ENCODE peak calls at places on chromosomes 2 and 18, in five cellular contexts. One of them, this sample, is unnamed.

GRCh38 chr2:58055027-58055786 is 8.6 kb downstream of the VRK2 start:
- DNase-seq in SW 1271: no peak
- DNase-seq in SK-N-MC: no peak
- DNase-seq in skeletal muscle cell: no peak
- DNase-seq in AG10803: no peak
- DNase-seq in this sample: no peak

GRCh38 chr2:120797421-120798289 is 62.0 kb downstream of the GLI2 start:
- DNase-seq in SK-N-MC: no peak
- DNase-seq in AG10803: peak
- DNase-seq in skeletal muscle cell: no peak
- DNase-seq in SW 1271: no peak
- DNase-seq in this sample: no peak

GRCh38 chr2:122535960-122536517 is 780.6 kb downstream of the TSN start:
- DNase-seq in SK-N-MC: no peak
- DNase-seq in SW 1271: no peak
- DNase-seq in AG10803: no peak
- DNase-seq in skeletal muscle cell: no peak
- DNase-seq in this sample: no peak

GRCh38 chr2:157076526-157077161 is 180.9 kb upstream of the GALNT5 start:
- DNase-seq in SK-N-MC: no peak
- DNase-seq in SW 1271: no peak
- DNase-seq in AG10803: no peak
- DNase-seq in skeletal muscle cell: no peak
- DNase-seq in this sample: no peak

GRCh38 chr2:643334-643733 is 33.9 kb downstream of the TMEM18 start:
- DNase-seq in SK-N-MC: no peak
- DNase-seq in skeletal muscle cell: no peak
- DNase-seq in SW 1271: no peak
- DNase-seq in AG10803: no peak
- DNase-seq in this sample: no peak

GRCh38 chr2:43539991-43540860 is 55.6 kb downstream of the THADA start:
- DNase-seq in SK-N-MC: peak
- DNase-seq in SW 1271: no peak
- DNase-seq in skeletal muscle cell: peak
- DNase-seq in AG10803: peak
- DNase-seq in this sample: peak

GRCh38 chr18:31942301-31942998 is 478 bp downstream of the TRAPPC8 start:
- DNase-seq in SW 1271: peak
- DNase-seq in AG10803: peak
- DNase-seq in skeletal muscle cell: no peak
- DNase-seq in SK-N-MC: no peak
- DNase-seq in this sample: peak

GRCh38 chr18:64037812-64038414 is 68.0 kb downstream of the SERPINB8 start:
- DNase-seq in SW 1271: peak
- DNase-seq in SK-N-MC: peak
- DNase-seq in skeletal muscle cell: no peak
- DNase-seq in AG10803: peak
- DNase-seq in this sample: no peak

GRCh38 chr2:51032748-51033355 is 920 bp upstream of the NRXN1 start:
- DNase-seq in SK-N-MC: no peak
- DNase-seq in skeletal muscle cell: no peak
- DNase-seq in AG10803: no peak
- DNase-seq in SW 1271: no peak
- DNase-seq in this sample: no peak

GRCh38 chr2:1193801-1194200 is 219.5 kb upstream of the TPO start:
- DNase-seq in AG10803: no peak
- DNase-seq in SW 1271: no peak
- DNase-seq in SK-N-MC: no peak
- DNase-seq in skeletal muscle cell: no peak
- DNase-seq in this sample: no peak

GRCh38 chr2:105403241-105403784 is 4.5 kb upstream of the FHL2 start:
- DNase-seq in skeletal muscle cell: no peak
- DNase-seq in SK-N-MC: no peak
- DNase-seq in SW 1271: no peak
- DNase-seq in AG10803: no peak
- DNase-seq in this sample: no peak

GRCh38 chr2:498493-499178 is 178.6 kb downstream of the TMEM18 start:
- DNase-seq in AG10803: no peak
- DNase-seq in SW 1271: no peak
- DNase-seq in skeletal muscle cell: no peak
- DNase-seq in SK-N-MC: no peak
- DNase-seq in this sample: no peak

GRCh38 chr2:195486987-195487644 is 169.9 kb upstream of the SLC39A10 start:
- DNase-seq in AG10803: peak
- DNase-seq in SW 1271: peak
- DNase-seq in skeletal muscle cell: peak
- DNase-seq in SK-N-MC: peak
- DNase-seq in this sample: peak

GRCh38 chr2:235605306-235605998 is 111.6 kb downstream of the AGAP1 start:
- DNase-seq in skeletal muscle cell: peak
- DNase-seq in SK-N-MC: peak
- DNase-seq in SW 1271: peak
- DNase-seq in AG10803: peak
- DNase-seq in this sample: peak

GRCh38 chr2:98476192-98476868 is 31.7 kb downstream of the INPP4A start:
- DNase-seq in skeletal muscle cell: no peak
- DNase-seq in SW 1271: no peak
- DNase-seq in SK-N-MC: no peak
- DNase-seq in AG10803: no peak
- DNase-seq in this sample: no peak

GRCh38 chr18:73791081-73791480 is 356.6 kb downstream of the FBXO15 start:
- DNase-seq in skeletal muscle cell: peak
- DNase-seq in SW 1271: no peak
- DNase-seq in AG10803: peak
- DNase-seq in SK-N-MC: no peak
- DNase-seq in this sample: peak

GRCh38 chr2:184730288-184730687 is 132.0 kb downstream of the ZNF804A start:
- DNase-seq in AG10803: no peak
- DNase-seq in SK-N-MC: no peak
- DNase-seq in skeletal muscle cell: no peak
- DNase-seq in SW 1271: no peak
- DNase-seq in this sample: no peak

GRCh38 chr18:35525795-35526475 is 28.2 kb upstream of the INO80C start:
- DNase-seq in SW 1271: no peak
- DNase-seq in skeletal muscle cell: no peak
- DNase-seq in AG10803: no peak
- DNase-seq in SK-N-MC: no peak
- DNase-seq in this sample: no peak

GRCh38 chr18:395481-396250 is 104.8 kb downstream of the COLEC12 start:
- DNase-seq in SW 1271: no peak
- DNase-seq in SK-N-MC: no peak
- DNase-seq in AG10803: peak
- DNase-seq in skeletal muscle cell: no peak
- DNase-seq in this sample: peak

GRCh38 chr2:105397959-105398521 is 811 bp downstream of the FHL2 start:
- DNase-seq in SK-N-MC: no peak
- DNase-seq in SW 1271: no peak
- DNase-seq in skeletal muscle cell: no peak
- DNase-seq in AG10803: peak
- DNase-seq in this sample: peak

GRCh38 chr2:27655155-27655951 is 8.1 kb downstream of the SUPT7L start:
- DNase-seq in SK-N-MC: no peak
- DNase-seq in skeletal muscle cell: peak
- DNase-seq in AG10803: peak
- DNase-seq in SW 1271: no peak
- DNase-seq in this sample: peak

GRCh38 chr2:38146302-38146916 is 70.5 kb upstream of the CYP1B1 start:
- DNase-seq in SK-N-MC: no peak
- DNase-seq in SW 1271: peak
- DNase-seq in skeletal muscle cell: peak
- DNase-seq in AG10803: peak
- DNase-seq in this sample: peak

GRCh38 chr2:28399946-28400345 is 7.3 kb downstream of the FOSL2 start:
- DNase-seq in SW 1271: no peak
- DNase-seq in skeletal muscle cell: no peak
- DNase-seq in SK-N-MC: no peak
- DNase-seq in AG10803: no peak
- DNase-seq in this sample: no peak

GRCh38 chr2:201450910-201451329 is 338 bp downstream of the TRAK2 start:
- DNase-seq in SK-N-MC: no peak
- DNase-seq in skeletal muscle cell: no peak
- DNase-seq in AG10803: peak
- DNase-seq in SW 1271: peak
- DNase-seq in this sample: no peak

GRCh38 chr2:75361486-75361885 is 162.2 kb upstream of the TACR1 start:
- DNase-seq in SW 1271: no peak
- DNase-seq in SK-N-MC: no peak
- DNase-seq in AG10803: no peak
- DNase-seq in skeletal muscle cell: no peak
- DNase-seq in this sample: no peak

GRCh38 chr2:133680399-133681044 is 112.3 kb upstream of the NCKAP5 start:
- DNase-seq in SK-N-MC: no peak
- DNase-seq in SW 1271: no peak
- DNase-seq in skeletal muscle cell: no peak
- DNase-seq in AG10803: no peak
- DNase-seq in this sample: no peak

GRCh38 chr2:72036595-72036994 is 111.1 kb downstream of the CYP26B1 start:
- DNase-seq in SW 1271: no peak
- DNase-seq in AG10803: no peak
- DNase-seq in SK-N-MC: no peak
- DNase-seq in skeletal muscle cell: no peak
- DNase-seq in this sample: no peak

GRCh38 chr2:120516323-120517314 is 170.7 kb downstream of the INHBB start:
- DNase-seq in SK-N-MC: no peak
- DNase-seq in AG10803: peak
- DNase-seq in SW 1271: no peak
- DNase-seq in skeletal muscle cell: no peak
- DNase-seq in this sample: no peak

GRCh38 chr2:241892299-241893137 is 23.0 kb downstream of the RTP5 start:
- DNase-seq in SW 1271: no peak
- DNase-seq in skeletal muscle cell: peak
- DNase-seq in AG10803: no peak
- DNase-seq in SK-N-MC: no peak
- DNase-seq in this sample: peak

GRCh38 chr2:20796374-20796791 is 26.5 kb downstream of the LDAH start:
- DNase-seq in SK-N-MC: no peak
- DNase-seq in AG10803: peak
- DNase-seq in skeletal muscle cell: peak
- DNase-seq in SW 1271: no peak
- DNase-seq in this sample: peak